ENCODE peak calls at places on chromosomes 5 and 9, in nine cellular contexts. One of them, this sample, is unnamed. For H3K36me3, the result is how much of the 10 kb centered on the place peaks cover.

GRCh38 chr5:74647096-74647495 is 6.6 kb upstream of the ENC1 start:
- DNase-seq in body of pancreas: no peak
- DNase-seq in GM23248: no peak
- DNase-seq in psoas muscle: no peak
- DNase-seq in CD8-positive, alpha-beta memory T cell: no peak
- DNase-seq in SK-N-SH: no peak
- DNase-seq in tibial artery: no peak
- DNase-seq in mucosa of descending colon: no peak
- DNase-seq in NT2/D1: no peak
- DNase-seq in this sample: no peak

GRCh38 chr9:137676998-137677397 is 58.2 kb downstream of the EHMT1 start:
- DNase-seq in mucosa of descending colon: no peak
- DNase-seq in GM23248: no peak
- DNase-seq in tibial artery: no peak
- DNase-seq in SK-N-SH: no peak
- DNase-seq in psoas muscle: no peak
- DNase-seq in NT2/D1: no peak
- DNase-seq in CD8-positive, alpha-beta memory T cell: no peak
- DNase-seq in body of pancreas: no peak
- DNase-seq in this sample: no peak

GRCh38 chr9:113875420-113875916 is 641 bp upstream of the ZNF618 start:
- DNase-seq in body of pancreas: no peak
- DNase-seq in psoas muscle: no peak
- DNase-seq in mucosa of descending colon: no peak
- DNase-seq in CD8-positive, alpha-beta memory T cell: no peak
- DNase-seq in tibial artery: no peak
- DNase-seq in NT2/D1: no peak
- DNase-seq in SK-N-SH: no peak
- DNase-seq in GM23248: peak
- DNase-seq in this sample: no peak

GRCh38 chr5:68484307-68485068 is 268.9 kb downstream of the PIK3R1 start:
- DNase-seq in tibial artery: no peak
- DNase-seq in NT2/D1: no peak
- DNase-seq in psoas muscle: no peak
- DNase-seq in GM23248: peak
- DNase-seq in CD8-positive, alpha-beta memory T cell: no peak
- DNase-seq in mucosa of descending colon: no peak
- DNase-seq in body of pancreas: no peak
- DNase-seq in SK-N-SH: no peak
- DNase-seq in this sample: no peak

GRCh38 chr9:79895232-79895631 is 323.5 kb downstream of the TLE4 start:
- DNase-seq in CD8-positive, alpha-beta memory T cell: no peak
- DNase-seq in SK-N-SH: no peak
- DNase-seq in body of pancreas: no peak
- DNase-seq in mucosa of descending colon: no peak
- DNase-seq in NT2/D1: no peak
- DNase-seq in psoas muscle: no peak
- DNase-seq in GM23248: no peak
- DNase-seq in tibial artery: no peak
- DNase-seq in this sample: no peak

GRCh38 chr5:145804701-145805100 is 30.4 kb downstream of the PRELID2 start:
- DNase-seq in psoas muscle: no peak
- DNase-seq in mucosa of descending colon: no peak
- DNase-seq in NT2/D1: no peak
- DNase-seq in body of pancreas: no peak
- DNase-seq in CD8-positive, alpha-beta memory T cell: no peak
- DNase-seq in SK-N-SH: no peak
- DNase-seq in GM23248: no peak
- DNase-seq in tibial artery: no peak
- DNase-seq in this sample: no peak

GRCh38 chr5:65482280-65482726 is 583 bp upstream of the ADAMTS6 start:
- DNase-seq in tibial artery: no peak
- DNase-seq in CD8-positive, alpha-beta memory T cell: no peak
- DNase-seq in mucosa of descending colon: no peak
- DNase-seq in SK-N-SH: peak
- DNase-seq in psoas muscle: no peak
- DNase-seq in GM23248: peak
- DNase-seq in NT2/D1: no peak
- DNase-seq in body of pancreas: no peak
- DNase-seq in this sample: no peak

GRCh38 chr5:148376198-148376597 is 7.6 kb upstream of the FBXO38 start:
- DNase-seq in tibial artery: no peak
- DNase-seq in psoas muscle: no peak
- DNase-seq in GM23248: no peak
- DNase-seq in SK-N-SH: no peak
- DNase-seq in body of pancreas: no peak
- DNase-seq in NT2/D1: no peak
- DNase-seq in mucosa of descending colon: no peak
- DNase-seq in CD8-positive, alpha-beta memory T cell: no peak
- DNase-seq in this sample: no peak

GRCh38 chr9:89497181-89497963 is 541 bp downstream of the SEMA4D start:
- DNase-seq in NT2/D1: no peak
- DNase-seq in psoas muscle: peak
- DNase-seq in body of pancreas: no peak
- DNase-seq in tibial artery: no peak
- DNase-seq in CD8-positive, alpha-beta memory T cell: no peak
- DNase-seq in GM23248: no peak
- DNase-seq in SK-N-SH: peak
- DNase-seq in mucosa of descending colon: peak
- DNase-seq in this sample: no peak

GRCh38 chr5:61582421-61582820 is 250.4 kb downstream of the ZSWIM6 start:
- DNase-seq in SK-N-SH: no peak
- DNase-seq in GM23248: no peak
- DNase-seq in mucosa of descending colon: no peak
- DNase-seq in psoas muscle: no peak
- DNase-seq in body of pancreas: no peak
- DNase-seq in NT2/D1: no peak
- DNase-seq in tibial artery: no peak
- DNase-seq in CD8-positive, alpha-beta memory T cell: no peak
- DNase-seq in this sample: no peak

GRCh38 chr9:76677481-76678055 is 86.7 kb upstream of the PCA3 start:
- DNase-seq in CD8-positive, alpha-beta memory T cell: no peak
- DNase-seq in mucosa of descending colon: no peak
- DNase-seq in NT2/D1: no peak
- DNase-seq in psoas muscle: peak
- DNase-seq in body of pancreas: no peak
- DNase-seq in SK-N-SH: no peak
- DNase-seq in GM23248: peak
- DNase-seq in tibial artery: no peak
- DNase-seq in this sample: peak

GRCh38 chr5:164422400-164422799 is 917.0 kb downstream of the MAT2B start:
- DNase-seq in mucosa of descending colon: peak
- DNase-seq in body of pancreas: no peak
- DNase-seq in CD8-positive, alpha-beta memory T cell: no peak
- DNase-seq in psoas muscle: no peak
- DNase-seq in SK-N-SH: no peak
- DNase-seq in tibial artery: no peak
- DNase-seq in NT2/D1: peak
- DNase-seq in GM23248: peak
- DNase-seq in this sample: no peak

GRCh38 chr9:92964981-92965758 is 17.8 kb downstream of the FGD3 start:
- DNase-seq in GM23248: no peak
- DNase-seq in body of pancreas: no peak
- DNase-seq in CD8-positive, alpha-beta memory T cell: no peak
- DNase-seq in psoas muscle: no peak
- DNase-seq in SK-N-SH: no peak
- DNase-seq in tibial artery: peak
- DNase-seq in NT2/D1: no peak
- DNase-seq in mucosa of descending colon: peak
- DNase-seq in this sample: no peak

GRCh38 chr5:35860686-35861085 is 4.0 kb downstream of the IL7R start:
- DNase-seq in GM23248: peak
- DNase-seq in psoas muscle: no peak
- DNase-seq in SK-N-SH: no peak
- DNase-seq in tibial artery: no peak
- DNase-seq in mucosa of descending colon: no peak
- DNase-seq in body of pancreas: no peak
- DNase-seq in CD8-positive, alpha-beta memory T cell: no peak
- DNase-seq in NT2/D1: peak
- DNase-seq in this sample: no peak

GRCh38 chr5:2017540-2018389 is 135.0 kb upstream of the IRX4 start:
- DNase-seq in GM23248: peak
- DNase-seq in psoas muscle: no peak
- DNase-seq in body of pancreas: peak
- DNase-seq in tibial artery: no peak
- DNase-seq in NT2/D1: peak
- DNase-seq in mucosa of descending colon: peak
- DNase-seq in CD8-positive, alpha-beta memory T cell: no peak
- DNase-seq in SK-N-SH: peak
- DNase-seq in this sample: no peak

DNA sequence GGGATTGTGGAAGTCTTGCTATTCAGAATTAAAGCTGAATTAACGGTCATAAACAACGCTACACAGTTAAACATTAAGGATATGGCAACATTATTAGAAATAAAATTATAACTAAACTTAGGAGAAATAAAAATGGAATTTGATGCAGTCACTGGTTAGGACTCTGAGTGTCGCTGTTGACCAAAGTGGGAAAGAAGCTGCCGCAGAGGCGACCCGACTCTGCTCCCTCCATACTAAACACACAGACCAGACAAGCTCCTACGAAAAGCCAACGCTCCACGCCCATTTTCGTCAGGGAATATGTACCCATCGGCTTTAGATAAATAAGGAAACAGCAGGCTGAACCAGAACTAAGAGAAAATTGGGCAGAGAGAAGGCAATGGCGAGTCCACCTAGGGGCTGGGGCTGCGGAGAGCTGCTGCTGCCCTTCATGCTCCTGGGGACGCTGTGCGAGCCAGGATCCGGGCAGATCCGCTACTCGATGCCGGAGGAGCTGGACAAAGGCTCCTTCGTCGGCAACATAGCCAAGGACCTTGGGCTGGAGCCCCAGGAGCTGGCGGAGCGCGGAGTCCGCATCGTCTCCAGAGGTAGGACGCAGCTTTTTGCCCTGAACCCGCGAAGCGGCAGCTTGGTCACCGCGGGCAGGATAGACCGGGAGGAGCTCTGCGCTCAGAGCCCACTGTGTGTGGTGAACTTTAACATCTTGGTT is at the start of gene PCDHGA5:
- DNase-seq in tibial artery: no peak
- DNase-seq in NT2/D1: no peak
- DNase-seq in mucosa of descending colon: no peak
- DNase-seq in GM23248: no peak
- DNase-seq in CD8-positive, alpha-beta memory T cell: no peak
- DNase-seq in SK-N-SH: no peak
- DNase-seq in psoas muscle: no peak
- DNase-seq in body of pancreas: no peak
- DNase-seq in this sample: no peak
- H3K36me3 ChIP-seq in tibial artery: under half
- H3K36me3 ChIP-seq in NT2/D1: under half
- H3K36me3 ChIP-seq in mucosa of descending colon: under half
- H3K36me3 ChIP-seq in GM23248: under half
- H3K36me3 ChIP-seq in CD8-positive, alpha-beta memory T cell: under half
- H3K36me3 ChIP-seq in SK-N-SH: under half
- H3K36me3 ChIP-seq in psoas muscle: under half
- H3K36me3 ChIP-seq in body of pancreas: under half
- H3K36me3 ChIP-seq in this sample: under half

GRCh38 chr5:137938358-137939138 is 49.3 kb downstream of the PKD2L2 start:
- DNase-seq in mucosa of descending colon: no peak
- DNase-seq in body of pancreas: no peak
- DNase-seq in CD8-positive, alpha-beta memory T cell: no peak
- DNase-seq in NT2/D1: no peak
- DNase-seq in GM23248: no peak
- DNase-seq in tibial artery: no peak
- DNase-seq in SK-N-SH: no peak
- DNase-seq in psoas muscle: no peak
- DNase-seq in this sample: no peak
- H3K36me3 ChIP-seq in mucosa of descending colon: under half
- H3K36me3 ChIP-seq in body of pancreas: under half
- H3K36me3 ChIP-seq in CD8-positive, alpha-beta memory T cell: under half
- H3K36me3 ChIP-seq in NT2/D1: half or more
- H3K36me3 ChIP-seq in GM23248: half or more
- H3K36me3 ChIP-seq in tibial artery: half or more
- H3K36me3 ChIP-seq in SK-N-SH: half or more
- H3K36me3 ChIP-seq in psoas muscle: half or more
- H3K36me3 ChIP-seq in this sample: under half

GRCh38 chr9:5895782-5896181 is 5.1 kb downstream of the MLANA start:
- DNase-seq in NT2/D1: no peak
- DNase-seq in CD8-positive, alpha-beta memory T cell: no peak
- DNase-seq in psoas muscle: no peak
- DNase-seq in SK-N-SH: no peak
- DNase-seq in GM23248: no peak
- DNase-seq in body of pancreas: no peak
- DNase-seq in tibial artery: no peak
- DNase-seq in mucosa of descending colon: no peak
- DNase-seq in this sample: no peak

GRCh38 chr9:5900622-5901021 is 9.9 kb downstream of the MLANA start:
- DNase-seq in NT2/D1: no peak
- DNase-seq in GM23248: no peak
- DNase-seq in mucosa of descending colon: no peak
- DNase-seq in psoas muscle: no peak
- DNase-seq in tibial artery: no peak
- DNase-seq in SK-N-SH: no peak
- DNase-seq in body of pancreas: no peak
- DNase-seq in CD8-positive, alpha-beta memory T cell: no peak
- DNase-seq in this sample: no peak

GRCh38 chr9:5896863-5897262 is 6.2 kb downstream of the MLANA start:
- DNase-seq in GM23248: no peak
- DNase-seq in CD8-positive, alpha-beta memory T cell: no peak
- DNase-seq in body of pancreas: no peak
- DNase-seq in mucosa of descending colon: no peak
- DNase-seq in psoas muscle: no peak
- DNase-seq in tibial artery: no peak
- DNase-seq in NT2/D1: no peak
- DNase-seq in SK-N-SH: no peak
- DNase-seq in this sample: no peak

GRCh38 chr9:5899292-5899691 is 8.6 kb downstream of the MLANA start:
- DNase-seq in mucosa of descending colon: no peak
- DNase-seq in CD8-positive, alpha-beta memory T cell: no peak
- DNase-seq in body of pancreas: no peak
- DNase-seq in NT2/D1: no peak
- DNase-seq in GM23248: no peak
- DNase-seq in SK-N-SH: no peak
- DNase-seq in psoas muscle: no peak
- DNase-seq in tibial artery: no peak
- DNase-seq in this sample: no peak

GRCh38 chr9:5897851-5898250 is 7.2 kb downstream of the MLANA start:
- DNase-seq in tibial artery: no peak
- DNase-seq in psoas muscle: no peak
- DNase-seq in body of pancreas: no peak
- DNase-seq in SK-N-SH: no peak
- DNase-seq in mucosa of descending colon: no peak
- DNase-seq in GM23248: no peak
- DNase-seq in NT2/D1: no peak
- DNase-seq in CD8-positive, alpha-beta memory T cell: no peak
- DNase-seq in this sample: no peak
- H3K36me3 ChIP-seq in tibial artery: under half
- H3K36me3 ChIP-seq in psoas muscle: under half
- H3K36me3 ChIP-seq in body of pancreas: under half
- H3K36me3 ChIP-seq in SK-N-SH: under half
- H3K36me3 ChIP-seq in mucosa of descending colon: under half
- H3K36me3 ChIP-seq in GM23248: under half
- H3K36me3 ChIP-seq in NT2/D1: under half
- H3K36me3 ChIP-seq in CD8-positive, alpha-beta memory T cell: under half
- H3K36me3 ChIP-seq in this sample: under half

DNA sequence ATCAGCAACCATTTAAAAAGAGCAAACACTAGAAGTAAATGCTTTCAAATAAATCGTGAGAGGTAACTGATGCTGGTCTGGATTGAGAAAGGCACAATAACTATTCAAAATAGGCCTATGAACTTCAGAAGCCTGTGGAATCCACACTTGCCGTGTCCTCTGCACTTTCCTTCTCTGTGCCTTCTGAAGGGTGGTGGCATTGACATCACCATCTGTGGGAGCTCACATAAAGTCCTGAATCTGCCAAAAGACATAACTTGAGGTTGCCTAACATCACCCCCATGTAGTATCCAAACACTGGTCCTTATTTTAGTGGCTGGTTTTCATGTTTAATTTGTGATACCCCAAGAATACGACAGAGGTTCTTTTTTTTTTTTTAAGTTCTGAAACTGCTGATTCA is 59.8 kb downstream of the IRF1 start:
- DNase-seq in mucosa of descending colon: no peak
- DNase-seq in GM23248: no peak
- DNase-seq in CD8-positive, alpha-beta memory T cell: no peak
- DNase-seq in psoas muscle: no peak
- DNase-seq in body of pancreas: no peak
- DNase-seq in SK-N-SH: no peak
- DNase-seq in NT2/D1: no peak
- DNase-seq in tibial artery: no peak
- DNase-seq in this sample: no peak
- H3K36me3 ChIP-seq in mucosa of descending colon: under half
- H3K36me3 ChIP-seq in GM23248: under half
- H3K36me3 ChIP-seq in CD8-positive, alpha-beta memory T cell: under half
- H3K36me3 ChIP-seq in psoas muscle: under half
- H3K36me3 ChIP-seq in body of pancreas: under half
- H3K36me3 ChIP-seq in SK-N-SH: under half
- H3K36me3 ChIP-seq in NT2/D1: under half
- H3K36me3 ChIP-seq in tibial artery: under half
- H3K36me3 ChIP-seq in this sample: under half